ENCODE peak calls at places on chromosomes 6 and 20, in seven cellular contexts. H is breast epithelium, J is AG04450, Z is esophagus squamous epithelium, E is BJ, Y is fibroblast of pulmonary artery, N is astrocyte of the spinal cord. G is an unnamed sample.

GRCh38 chr6:161228911-161229591 is 44.8 kb downstream of the AGPAT4 start:
- DNase-seq in H (no peak), J (peak; percentile 65), Z (no peak), E (peak; percentile 74), Y (peak; percentile 82), N (peak; percentile 91), G (no peak)

GRCh38 chr20:47502801-47503239 is 1.1 kb downstream of the NCOA3 start:
- DNase-seq in H (no peak), J (no peak), Z (no peak), E (no peak), Y (peak; percentile 61), N (peak; percentile 36), G (no peak)

GRCh38 chr6:17709476-17709875 is 2.8 kb upstream of the NUP153 start:
- DNase-seq in H (no peak), J (no peak), Z (no peak), E (no peak), Y (no peak), N (no peak), G (no peak)

GRCh38 chr6:56984374-56984773 is 29.5 kb downstream of the BEND6 start:
- DNase-seq in H (no peak), J (no peak), Z (no peak), E (no peak), Y (peak; percentile 57), N (peak; percentile 41), G (no peak)

GRCh38 chr6:152635949-152636674 is 1.1 kb downstream of the SYNE1 start:
- DNase-seq in H (no peak), J (no peak), Z (no peak), E (no peak), Y (peak; percentile 42), N (peak; percentile 24), G (no peak)

GRCh38 chr6:42404494-42404893 is 47.2 kb downstream of the TRERF1 start:
- DNase-seq in H (no peak), J (no peak), Z (no peak), E (peak; percentile 44), Y (peak; percentile 60), N (peak; percentile 67), G (no peak)

GRCh38 chr20:62142252-62143117 is 709 bp downstream of the PSMA7 start:
- DNase-seq in H (no peak), J (no peak), Z (no peak), E (no peak), Y (no peak), N (peak; percentile 7), G (no peak)

GRCh38 chr20:38445901-38446425 is 10.8 kb upstream of the SNHG17 start:
- DNase-seq in H (no peak), J (no peak), Z (no peak), E (no peak), Y (no peak), N (no peak), G (no peak)

GRCh38 chr6:90285611-90286381 is 10.8 kb downstream of the BACH2 start:
- DNase-seq in H (peak; percentile 57), J (peak; percentile 77), Z (peak; percentile 56), E (peak; percentile 35), Y (peak; percentile 82), N (peak; percentile 94), G (peak; percentile 57)

GRCh38 chr6:53593001-53593488 is 48.1 kb upstream of the GCLC start:
- DNase-seq in H (no peak), J (peak; percentile 2), Z (no peak), E (no peak), Y (peak; percentile 43), N (peak; percentile 84), G (no peak)

GRCh38 chr6:158978752-158979151 is 21.2 kb downstream of the RSPH3 start:
- DNase-seq in H (no peak), J (no peak), Z (no peak), E (no peak), Y (peak; percentile 55), N (peak; percentile 32), G (no peak)

GRCh38 chr6:134446228-134446848 is 128.4 kb upstream of the SGK1 start:
- DNase-seq in H (no peak), J (no peak), Z (no peak), E (no peak), Y (peak; percentile 60), N (peak; percentile 21), G (no peak)

GRCh38 chr20:9172908-9173307 is 104.0 kb downstream of the PLCB4 start:
- DNase-seq in H (no peak), J (no peak), Z (no peak), E (no peak), Y (peak; percentile 8), N (peak; percentile 43), G (no peak)

GRCh38 chr6:15001511-15001910 is 244.4 kb upstream of the JARID2 start:
- DNase-seq in H (no peak), J (no peak), Z (no peak), E (no peak), Y (no peak), N (no peak), G (no peak)

GRCh38 chr6:170265655-170266054 is 25.2 kb downstream of the DLL1 start:
- DNase-seq in H (no peak), J (no peak), Z (no peak), E (no peak), Y (no peak), N (no peak), G (no peak)

GRCh38 chr20:53642196-53643030 is 48.8 kb upstream of the ZNF217 start:
- DNase-seq in H (no peak), J (no peak), Z (no peak), E (peak; percentile 52), Y (peak; percentile 74), N (peak; percentile 76), G (peak; percentile 61)

GRCh38 chr6:1461207-1461606 is 71.8 kb downstream of the FOXF2 start:
- DNase-seq in H (no peak), J (no peak), Z (no peak), E (peak; percentile 55), Y (peak; percentile 23), N (peak; percentile 41), G (no peak)

GRCh38 chr6:125810435-125810834 is 19.7 kb downstream of the NCOA7 start:
- DNase-seq in H (no peak), J (no peak), Z (no peak), E (no peak), Y (no peak), N (no peak), G (no peak)

GRCh38 chr6:128882560-128882959 is 378 bp upstream of the LAMA2 start:
- DNase-seq in H (no peak), J (no peak), Z (no peak), E (no peak), Y (no peak), N (no peak), G (no peak)

GRCh38 chr20:33290852-33291251 is 7.8 kb downstream of the BPIFB1 start:
- DNase-seq in H (no peak), J (no peak), Z (no peak), E (no peak), Y (no peak), N (no peak), G (no peak)
- H3K4me3 ChIP-seq in H (no peak overlapping the region), J (no peak overlapping the region), Z (no peak overlapping the region), E (no peak overlapping the region), Y (no peak overlapping the region), N (no peak overlapping the region), G (no peak overlapping the region)

GRCh38 chr6:131548441-131548840 is 24.6 kb upstream of the ARG1 start:
- DNase-seq in H (no peak), J (no peak), Z (no peak), E (no peak), Y (no peak), N (no peak), G (no peak)
- H3K4me3 ChIP-seq in H (no peak overlapping the region), J (no peak overlapping the region), Z (no peak overlapping the region), E (no peak overlapping the region), Y (no peak overlapping the region), N (no peak overlapping the region), G (no peak overlapping the region)

DNA sequence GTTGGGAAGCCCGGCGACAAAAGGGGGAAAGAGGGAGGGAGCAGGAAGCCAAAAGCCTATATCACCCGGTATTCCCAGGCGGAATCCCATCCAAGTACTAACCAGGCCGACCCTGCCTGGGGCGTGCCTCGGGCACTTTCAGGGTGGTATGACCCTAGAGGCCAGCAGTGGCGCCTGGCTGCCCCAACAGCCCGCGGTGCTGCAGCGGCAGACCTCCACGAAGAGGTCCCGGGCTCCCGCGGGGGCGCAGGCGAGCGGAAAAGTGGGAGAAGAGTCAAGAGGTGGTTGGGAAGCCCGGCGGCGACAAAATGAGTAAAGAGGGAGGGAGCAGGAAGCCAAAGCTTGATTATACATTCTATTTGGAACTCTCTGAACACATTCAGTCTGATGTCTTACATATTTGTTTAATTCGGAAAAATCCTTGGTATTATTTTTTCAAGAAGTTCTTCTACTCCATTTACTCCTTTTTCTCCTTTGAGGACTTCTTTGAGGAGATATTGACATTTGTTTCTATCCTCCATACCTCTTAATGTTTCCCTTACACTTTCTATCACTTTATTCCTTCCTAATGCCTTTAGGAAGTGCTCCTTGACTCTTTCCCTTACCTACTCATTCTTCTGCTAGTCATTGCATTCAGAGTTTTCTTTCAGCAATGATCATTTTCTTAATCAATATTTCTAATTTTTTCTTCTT is 11.5 kb downstream of the TREML4 start:
- DNase-seq in H (no peak), J (no peak), Z (no peak), E (no peak), Y (no peak), N (no peak), G (no peak)
- H3K4me3 ChIP-seq in H (no peak overlapping the region), J (no peak overlapping the region), Z (no peak overlapping the region), E (no peak overlapping the region), Y (no peak overlapping the region), N (no peak overlapping the region), G (no peak overlapping the region)

DNA sequence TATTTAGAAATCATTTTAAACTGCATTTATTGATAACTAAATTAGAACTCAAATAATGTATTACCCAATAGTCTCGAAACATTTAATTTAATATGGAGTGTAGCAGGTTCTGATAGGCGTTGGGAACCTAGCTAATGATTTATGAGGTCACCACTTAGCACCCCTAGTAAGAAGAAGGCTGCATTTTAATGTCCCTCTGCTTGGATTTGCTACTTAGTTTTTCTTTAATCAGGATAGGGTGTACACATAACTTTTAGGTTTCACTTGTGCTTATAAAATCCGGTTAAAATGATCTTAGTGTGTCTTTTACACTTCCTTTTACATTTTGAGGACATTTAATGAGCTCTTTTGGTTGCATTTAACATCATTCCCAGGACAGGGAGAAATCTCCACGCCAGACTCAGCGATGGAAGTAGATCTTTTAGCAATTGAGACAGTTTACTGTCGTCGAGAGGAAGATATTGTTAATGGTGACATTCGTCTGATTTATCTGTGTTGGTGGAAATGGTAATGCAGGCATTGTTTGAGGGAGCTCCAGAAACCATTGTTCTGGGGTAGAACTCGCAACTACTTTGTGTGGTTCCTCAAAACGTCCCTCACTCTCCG is 5.6 kb downstream of the TFAP2A start:
- DNase-seq in H (no peak), J (no peak), Z (no peak), E (no peak), Y (no peak), N (no peak), G (no peak)
- H3K4me3 ChIP-seq in H (no peak overlapping the region), J (peak overlapping the region; percentile 43), Z (peak overlapping the region; percentile 71), E (peak overlapping the region; percentile 91), Y (peak overlapping the region; percentile 72), N (no peak overlapping the region), G (no peak overlapping the region)